ENCODE peak calls at places on chromosome 2, in seven cellular contexts. One of them, this sample, is unnamed.

GRCh38 chr2:234632527-234633391 is 135.9 kb upstream of the ARL4C start:
- DNase-seq in GM06990: no peak
- DNase-seq in neural progenitor cell: no peak
- DNase-seq in astrocyte of the spinal cord: peak
- DNase-seq in uterus: no peak
- DNase-seq in fibroblast of mammary gland: peak
- DNase-seq in B cell: no peak
- DNase-seq in this sample: no peak

GRCh38 chr2:135164431-135164830 is 112.3 kb downstream of the RAB3GAP1 start:
- DNase-seq in neural progenitor cell: no peak
- DNase-seq in GM06990: no peak
- DNase-seq in fibroblast of mammary gland: peak
- DNase-seq in astrocyte of the spinal cord: peak
- DNase-seq in B cell: no peak
- DNase-seq in uterus: no peak
- DNase-seq in this sample: no peak

GRCh38 chr2:67825476-67825875 is 237.3 kb downstream of the C1D start:
- DNase-seq in astrocyte of the spinal cord: peak
- DNase-seq in GM06990: no peak
- DNase-seq in fibroblast of mammary gland: peak
- DNase-seq in uterus: no peak
- DNase-seq in B cell: no peak
- DNase-seq in neural progenitor cell: no peak
- DNase-seq in this sample: no peak

GRCh38 chr2:36808386-36808785 is 111.9 kb downstream of the VIT start:
- DNase-seq in uterus: no peak
- DNase-seq in GM06990: no peak
- DNase-seq in fibroblast of mammary gland: no peak
- DNase-seq in astrocyte of the spinal cord: no peak
- DNase-seq in neural progenitor cell: no peak
- DNase-seq in B cell: no peak
- DNase-seq in this sample: no peak

GRCh38 chr2:8006181-8006580 is 675.7 kb upstream of the ID2 start:
- DNase-seq in astrocyte of the spinal cord: no peak
- DNase-seq in neural progenitor cell: no peak
- DNase-seq in fibroblast of mammary gland: no peak
- DNase-seq in B cell: no peak
- DNase-seq in GM06990: no peak
- DNase-seq in uterus: no peak
- DNase-seq in this sample: no peak

GRCh38 chr2:40511661-40512213 is 59.8 kb upstream of the SLC8A1 start:
- DNase-seq in uterus: peak
- DNase-seq in GM06990: no peak
- DNase-seq in B cell: no peak
- DNase-seq in fibroblast of mammary gland: peak
- DNase-seq in astrocyte of the spinal cord: peak
- DNase-seq in neural progenitor cell: no peak
- DNase-seq in this sample: no peak

GRCh38 chr2:220503446-220503845 is 876.0 kb downstream of the SLC4A3 start:
- DNase-seq in fibroblast of mammary gland: no peak
- DNase-seq in astrocyte of the spinal cord: no peak
- DNase-seq in GM06990: no peak
- DNase-seq in B cell: no peak
- DNase-seq in uterus: no peak
- DNase-seq in neural progenitor cell: no peak
- DNase-seq in this sample: no peak

GRCh38 chr2:176151199-176152099 is at the start of gene HOXD4:
- DNase-seq in GM06990: no peak
- DNase-seq in B cell: no peak
- DNase-seq in fibroblast of mammary gland: no peak
- DNase-seq in uterus: no peak
- DNase-seq in astrocyte of the spinal cord: no peak
- DNase-seq in neural progenitor cell: peak
- DNase-seq in this sample: no peak

GRCh38 chr2:46249654-46250053 is 47.6 kb upstream of the EPAS1 start:
- DNase-seq in astrocyte of the spinal cord: no peak
- DNase-seq in B cell: no peak
- DNase-seq in GM06990: no peak
- DNase-seq in neural progenitor cell: no peak
- DNase-seq in uterus: no peak
- DNase-seq in fibroblast of mammary gland: no peak
- DNase-seq in this sample: no peak

GRCh38 chr2:151809073-151809383 is 19.2 kb downstream of the ARL5A start:
- DNase-seq in GM06990: no peak
- DNase-seq in B cell: no peak
- DNase-seq in fibroblast of mammary gland: no peak
- DNase-seq in uterus: no peak
- DNase-seq in astrocyte of the spinal cord: no peak
- DNase-seq in neural progenitor cell: no peak
- DNase-seq in this sample: no peak

GRCh38 chr2:23614701-23615100 is 229.7 kb downstream of the KLHL29 start:
- DNase-seq in astrocyte of the spinal cord: no peak
- DNase-seq in GM06990: no peak
- DNase-seq in neural progenitor cell: peak
- DNase-seq in B cell: no peak
- DNase-seq in uterus: no peak
- DNase-seq in fibroblast of mammary gland: no peak
- DNase-seq in this sample: no peak

GRCh38 chr2:240349133-240350005 is 86.1 kb upstream of the GPC1 start:
- DNase-seq in B cell: no peak
- DNase-seq in GM06990: no peak
- DNase-seq in fibroblast of mammary gland: no peak
- DNase-seq in neural progenitor cell: no peak
- DNase-seq in uterus: no peak
- DNase-seq in astrocyte of the spinal cord: no peak
- DNase-seq in this sample: no peak

GRCh38 chr2:170771049-170771937 is 1.1 kb downstream of the ERICH2 start:
- DNase-seq in uterus: no peak
- DNase-seq in fibroblast of mammary gland: peak
- DNase-seq in neural progenitor cell: peak
- DNase-seq in B cell: no peak
- DNase-seq in astrocyte of the spinal cord: peak
- DNase-seq in GM06990: peak
- DNase-seq in this sample: peak

GRCh38 chr2:35731674-35732073 is 623.9 kb upstream of the CRIM1 start:
- DNase-seq in astrocyte of the spinal cord: no peak
- DNase-seq in uterus: no peak
- DNase-seq in GM06990: no peak
- DNase-seq in B cell: no peak
- DNase-seq in fibroblast of mammary gland: no peak
- DNase-seq in neural progenitor cell: no peak
- DNase-seq in this sample: no peak

GRCh38 chr2:218272531-218273212 is 2.4 kb downstream of the PNKD start:
- DNase-seq in fibroblast of mammary gland: peak
- DNase-seq in astrocyte of the spinal cord: peak
- DNase-seq in neural progenitor cell: peak
- DNase-seq in B cell: peak
- DNase-seq in GM06990: peak
- DNase-seq in uterus: peak
- DNase-seq in this sample: peak

GRCh38 chr2:84613082-84613481 is 96.8 kb downstream of the DNAH6 start:
- DNase-seq in GM06990: no peak
- DNase-seq in B cell: no peak
- DNase-seq in uterus: no peak
- DNase-seq in neural progenitor cell: no peak
- DNase-seq in astrocyte of the spinal cord: no peak
- DNase-seq in fibroblast of mammary gland: no peak
- DNase-seq in this sample: no peak

GRCh38 chr2:134207589-134208209 is 46.2 kb upstream of the MGAT5 start:
- DNase-seq in GM06990: no peak
- DNase-seq in fibroblast of mammary gland: peak
- DNase-seq in uterus: peak
- DNase-seq in astrocyte of the spinal cord: peak
- DNase-seq in neural progenitor cell: peak
- DNase-seq in B cell: peak
- DNase-seq in this sample: no peak

GRCh38 chr2:126858013-126858412 is 40.7 kb upstream of the TEX51 start:
- DNase-seq in fibroblast of mammary gland: no peak
- DNase-seq in neural progenitor cell: no peak
- DNase-seq in GM06990: no peak
- DNase-seq in B cell: no peak
- DNase-seq in astrocyte of the spinal cord: no peak
- DNase-seq in uterus: no peak
- DNase-seq in this sample: no peak
- TF ChIP-seq CTCF in fibroblast of mammary gland: no peak
- TF ChIP-seq CTCF in neural progenitor cell: no peak
- TF ChIP-seq CTCF in GM06990: no peak
- TF ChIP-seq CTCF in B cell: no peak
- TF ChIP-seq CTCF in astrocyte of the spinal cord: no peak
- TF ChIP-seq CTCF in uterus: no peak
- TF ChIP-seq CTCF in this sample: no peak

DNA sequence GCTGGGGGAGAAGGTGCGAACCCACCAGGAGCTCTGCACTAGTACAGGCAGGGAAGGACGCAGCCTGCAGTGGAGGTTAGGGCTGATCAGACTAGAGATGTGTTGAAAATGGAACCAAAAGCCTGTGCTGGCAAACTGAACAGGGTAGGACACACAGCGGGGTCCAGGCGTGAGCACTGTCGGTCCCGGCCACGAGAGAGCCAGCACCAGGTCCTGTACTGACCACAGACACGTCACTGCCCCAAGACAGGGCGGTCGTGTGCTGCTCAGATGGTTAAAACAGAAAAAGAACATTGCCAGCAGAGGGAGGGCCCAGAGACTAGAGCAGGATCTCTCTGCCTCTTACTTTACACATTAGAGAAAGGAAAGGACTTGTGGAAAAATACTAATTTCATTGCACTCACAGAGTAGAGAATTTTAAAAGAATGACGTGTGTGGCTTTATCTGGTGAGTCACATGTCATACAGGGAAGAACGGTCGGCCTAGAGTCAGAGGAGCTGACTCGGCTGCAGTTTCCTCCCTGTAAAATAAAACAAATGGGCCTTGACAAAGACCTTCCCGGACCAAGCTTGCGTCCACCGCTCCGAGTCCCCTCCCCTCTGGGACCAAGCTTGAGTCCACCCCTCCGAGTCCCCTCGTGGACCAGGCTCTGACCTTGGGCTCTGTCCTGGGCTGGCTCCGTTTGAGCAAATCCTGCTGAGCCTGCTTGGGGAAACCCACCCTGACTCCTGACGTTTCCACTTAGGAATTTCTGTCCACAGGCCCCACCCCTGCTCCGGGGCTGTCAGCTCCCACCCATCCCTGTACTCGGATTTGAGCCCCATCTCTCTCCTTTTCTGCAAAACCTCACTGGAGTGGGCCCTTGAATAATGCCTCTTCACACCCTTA is 16.7 kb upstream of the ADI1 start:
- DNase-seq in astrocyte of the spinal cord: peak
- DNase-seq in fibroblast of mammary gland: peak
- DNase-seq in B cell: no peak
- DNase-seq in GM06990: no peak
- DNase-seq in neural progenitor cell: no peak
- DNase-seq in uterus: peak
- DNase-seq in this sample: peak
- TF ChIP-seq CTCF in astrocyte of the spinal cord: peak
- TF ChIP-seq CTCF in fibroblast of mammary gland: peak
- TF ChIP-seq CTCF in B cell: no peak
- TF ChIP-seq CTCF in GM06990: no peak
- TF ChIP-seq CTCF in neural progenitor cell: no peak
- TF ChIP-seq CTCF in uterus: peak
- TF ChIP-seq CTCF in this sample: no peak

GRCh38 chr2:158009425-158009824 is 92.3 kb upstream of the UPP2 start:
- DNase-seq in B cell: no peak
- DNase-seq in astrocyte of the spinal cord: peak
- DNase-seq in fibroblast of mammary gland: no peak
- DNase-seq in GM06990: no peak
- DNase-seq in neural progenitor cell: no peak
- DNase-seq in uterus: no peak
- DNase-seq in this sample: no peak

GRCh38 chr2:158004131-158004530 is 97.5 kb upstream of the UPP2 start:
- DNase-seq in astrocyte of the spinal cord: no peak
- DNase-seq in fibroblast of mammary gland: peak
- DNase-seq in B cell: no peak
- DNase-seq in neural progenitor cell: no peak
- DNase-seq in uterus: no peak
- DNase-seq in GM06990: no peak
- DNase-seq in this sample: no peak

GRCh38 chr2:158002079-158002478 is 99.6 kb upstream of the UPP2 start:
- DNase-seq in neural progenitor cell: no peak
- DNase-seq in GM06990: no peak
- DNase-seq in uterus: no peak
- DNase-seq in astrocyte of the spinal cord: no peak
- DNase-seq in B cell: no peak
- DNase-seq in fibroblast of mammary gland: no peak
- DNase-seq in this sample: no peak

GRCh38 chr2:158011055-158011771 is 90.5 kb upstream of the UPP2 start:
- DNase-seq in fibroblast of mammary gland: no peak
- DNase-seq in astrocyte of the spinal cord: no peak
- DNase-seq in uterus: no peak
- DNase-seq in B cell: no peak
- DNase-seq in GM06990: no peak
- DNase-seq in neural progenitor cell: no peak
- DNase-seq in this sample: no peak

DNA sequence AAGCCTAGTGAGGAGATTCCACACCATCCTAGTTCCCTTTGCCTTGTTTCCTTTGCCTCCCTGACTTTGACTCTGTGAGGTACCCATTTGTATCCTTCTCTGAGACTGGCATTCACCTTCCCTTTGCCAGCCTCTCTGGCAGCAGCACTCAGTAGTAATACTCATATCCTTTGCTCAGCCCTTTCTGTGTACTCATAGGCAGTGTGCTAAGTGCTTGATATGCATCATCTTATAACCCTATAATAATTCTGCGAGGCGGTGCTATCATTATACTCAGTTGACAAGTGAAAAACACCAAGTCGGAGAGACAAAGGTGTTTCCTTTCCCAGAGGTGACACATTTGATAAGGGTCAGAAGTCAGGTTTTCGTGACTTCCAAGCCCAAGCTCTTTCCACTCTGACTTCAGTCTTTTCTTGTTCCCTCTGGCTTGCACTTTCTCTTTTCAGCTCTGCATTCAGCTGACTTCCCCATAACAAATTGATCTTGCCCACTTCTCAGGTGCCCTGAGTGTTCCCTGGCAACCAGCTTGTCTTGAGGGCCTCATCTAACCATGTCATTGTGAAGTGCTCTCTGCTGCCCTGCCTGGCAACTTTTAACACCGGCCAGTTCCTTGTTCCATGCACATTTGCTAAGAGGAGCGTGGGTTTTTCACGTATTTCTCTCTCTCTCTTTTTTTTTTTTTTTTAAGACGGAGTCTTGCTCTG is 94.6 kb upstream of the UPP2 start:
- DNase-seq in fibroblast of mammary gland: no peak
- DNase-seq in uterus: no peak
- DNase-seq in neural progenitor cell: peak
- DNase-seq in GM06990: no peak
- DNase-seq in B cell: no peak
- DNase-seq in astrocyte of the spinal cord: no peak
- DNase-seq in this sample: no peak
- TF ChIP-seq CTCF in fibroblast of mammary gland: no peak
- TF ChIP-seq CTCF in uterus: no peak
- TF ChIP-seq CTCF in neural progenitor cell: no peak
- TF ChIP-seq CTCF in GM06990: no peak
- TF ChIP-seq CTCF in B cell: no peak
- TF ChIP-seq CTCF in astrocyte of the spinal cord: peak
- TF ChIP-seq CTCF in this sample: no peak

DNA sequence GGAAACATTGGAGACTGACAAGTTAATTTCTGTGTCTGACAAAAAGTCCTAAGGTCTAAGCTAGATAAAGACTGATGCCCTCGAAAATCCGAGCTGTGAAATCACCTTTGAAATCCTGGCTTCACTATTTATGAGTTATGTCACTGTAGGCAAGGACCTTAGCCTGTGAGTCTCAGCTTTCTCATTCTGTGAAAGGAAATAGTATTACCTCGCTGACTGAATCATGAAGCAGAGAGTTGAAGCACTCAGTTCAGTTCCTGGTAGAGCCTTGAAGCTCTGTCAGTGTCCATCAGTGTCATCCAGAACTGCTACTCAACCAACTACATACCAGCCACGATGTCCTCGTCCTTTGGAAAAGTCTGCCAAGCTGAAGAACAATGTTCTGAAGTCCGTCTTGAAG is 1025.6 kb upstream of the GYPC start:
- DNase-seq in GM06990: no peak
- DNase-seq in B cell: no peak
- DNase-seq in neural progenitor cell: no peak
- DNase-seq in astrocyte of the spinal cord: no peak
- DNase-seq in uterus: no peak
- DNase-seq in fibroblast of mammary gland: no peak
- DNase-seq in this sample: no peak
- TF ChIP-seq CTCF in GM06990: no peak
- TF ChIP-seq CTCF in B cell: no peak
- TF ChIP-seq CTCF in neural progenitor cell: no peak
- TF ChIP-seq CTCF in astrocyte of the spinal cord: no peak
- TF ChIP-seq CTCF in uterus: no peak
- TF ChIP-seq CTCF in fibroblast of mammary gland: no peak
- TF ChIP-seq CTCF in this sample: no peak

This sample was measured in mesothelial cell of epicardium.